ENCODE peak calls at places on chromosome 16, in nine cellular contexts. One of them, this sample, is unnamed.

GRCh38 chr16:50354629-50355456 is 13.9 kb downstream of the BRD7 start:
- DNase-seq in left ventricle myocardium inferior: no peak
- DNase-seq in fibroblast of lung: peak; percentile 53
- DNase-seq in left lung: no peak
- DNase-seq in colonic mucosa: no peak
- DNase-seq in A549: no peak
- DNase-seq in mucosa of descending colon: no peak
- DNase-seq in GM23248: peak; percentile 54
- DNase-seq in cardiac muscle cell: peak; percentile 33
- DNase-seq in this sample: no peak

GRCh38 chr16:48534601-48535340 is 75.2 kb downstream of the N4BP1 start:
- DNase-seq in mucosa of descending colon: no peak
- DNase-seq in cardiac muscle cell: no peak
- DNase-seq in colonic mucosa: no peak
- DNase-seq in left ventricle myocardium inferior: no peak
- DNase-seq in A549: no peak
- DNase-seq in left lung: peak; percentile 29
- DNase-seq in fibroblast of lung: no peak
- DNase-seq in GM23248: no peak
- DNase-seq in this sample: no peak

GRCh38 chr16:17412221-17412620 is 58.5 kb downstream of the XYLT1 start:
- DNase-seq in left ventricle myocardium inferior: no peak
- DNase-seq in left lung: no peak
- DNase-seq in mucosa of descending colon: no peak
- DNase-seq in colonic mucosa: no peak
- DNase-seq in GM23248: peak; percentile 52
- DNase-seq in A549: no peak
- DNase-seq in cardiac muscle cell: no peak
- DNase-seq in fibroblast of lung: peak; percentile 24
- DNase-seq in this sample: no peak

GRCh38 chr16:84924339-84925091 is 86.8 kb downstream of the ZDHHC7 start:
- DNase-seq in A549: no peak
- DNase-seq in colonic mucosa: peak; percentile 63
- DNase-seq in GM23248: no peak
- DNase-seq in fibroblast of lung: peak; percentile 48
- DNase-seq in left lung: no peak
- DNase-seq in cardiac muscle cell: no peak
- DNase-seq in left ventricle myocardium inferior: peak; percentile 76
- DNase-seq in mucosa of descending colon: peak; percentile 67
- DNase-seq in this sample: no peak

GRCh38 chr16:49461517-49461951 is 87.9 kb downstream of the C16orf78 start:
- DNase-seq in GM23248: no peak
- DNase-seq in mucosa of descending colon: no peak
- DNase-seq in A549: no peak
- DNase-seq in colonic mucosa: peak; percentile 11
- DNase-seq in left lung: peak; percentile 18
- DNase-seq in fibroblast of lung: no peak
- DNase-seq in cardiac muscle cell: no peak
- DNase-seq in left ventricle myocardium inferior: no peak
- DNase-seq in this sample: no peak

GRCh38 chr16:53048139-53048915 is 4.4 kb downstream of the CHD9NB start:
- DNase-seq in mucosa of descending colon: peak; percentile 56
- DNase-seq in left lung: no peak
- DNase-seq in fibroblast of lung: no peak
- DNase-seq in colonic mucosa: peak; percentile 70
- DNase-seq in A549: no peak
- DNase-seq in cardiac muscle cell: no peak
- DNase-seq in left ventricle myocardium inferior: no peak
- DNase-seq in GM23248: no peak
- DNase-seq in this sample: no peak

GRCh38 chr16:63682844-63683243 is 1439.0 kb downstream of the CDH11 start:
- DNase-seq in fibroblast of lung: no peak
- DNase-seq in GM23248: no peak
- DNase-seq in left ventricle myocardium inferior: no peak
- DNase-seq in colonic mucosa: no peak
- DNase-seq in A549: no peak
- DNase-seq in cardiac muscle cell: no peak
- DNase-seq in mucosa of descending colon: no peak
- DNase-seq in left lung: no peak
- DNase-seq in this sample: no peak

GRCh38 chr16:30740364-30741251 is 7.6 kb upstream of the PHKG2 start:
- DNase-seq in mucosa of descending colon: peak; percentile 96
- DNase-seq in left lung: peak; percentile 89
- DNase-seq in left ventricle myocardium inferior: peak; percentile 86
- DNase-seq in cardiac muscle cell: no peak
- DNase-seq in colonic mucosa: peak; percentile 97
- DNase-seq in GM23248: peak; percentile 91
- DNase-seq in A549: peak; percentile 92
- DNase-seq in fibroblast of lung: peak; percentile 87
- DNase-seq in this sample: peak; percentile 93

GRCh38 chr16:84686702-84687298 is 13.0 kb upstream of the USP10 start:
- DNase-seq in fibroblast of lung: no peak
- DNase-seq in A549: no peak
- DNase-seq in mucosa of descending colon: no peak
- DNase-seq in colonic mucosa: no peak
- DNase-seq in GM23248: no peak
- DNase-seq in left ventricle myocardium inferior: no peak
- DNase-seq in cardiac muscle cell: peak; percentile 19
- DNase-seq in left lung: no peak
- DNase-seq in this sample: no peak

DNA sequence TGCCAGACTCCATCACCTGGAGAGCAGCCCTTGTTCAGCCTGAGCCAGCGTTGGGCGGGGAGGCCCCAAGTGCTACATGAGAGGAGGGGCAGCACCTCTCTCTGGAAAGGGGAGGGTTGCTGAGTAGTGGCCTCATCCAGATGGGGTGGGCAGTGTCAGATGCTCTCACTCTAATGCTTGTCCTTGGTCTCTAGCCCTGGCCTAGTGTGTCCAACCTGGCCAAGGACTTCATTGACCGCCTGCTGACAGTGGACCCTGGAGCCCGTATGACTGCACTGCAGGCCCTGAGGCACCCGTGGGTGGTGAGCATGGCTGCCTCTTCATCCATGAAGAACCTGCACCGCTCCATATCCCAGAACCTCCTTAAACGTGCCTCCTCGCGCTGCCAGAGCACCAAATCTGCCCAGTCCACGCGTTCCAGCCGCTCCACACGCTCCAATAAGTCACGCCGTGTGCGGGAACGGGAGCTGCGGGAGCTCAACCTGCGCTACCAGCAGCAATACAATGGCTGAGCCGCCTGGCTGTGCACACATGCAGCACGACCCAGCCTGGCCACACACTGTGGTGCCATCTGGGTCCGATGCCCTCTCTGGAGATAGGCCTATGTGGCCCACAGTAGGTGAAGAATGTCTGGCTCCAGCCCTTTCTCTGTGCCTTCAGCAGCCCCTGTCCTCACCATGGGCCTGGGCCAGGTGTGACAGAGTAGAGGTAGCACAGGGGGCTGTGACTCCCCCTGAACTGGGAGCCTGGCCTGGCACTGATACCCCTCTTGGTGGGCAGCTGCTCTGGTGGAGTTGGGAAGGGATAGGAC is 4.3 kb downstream of the CTRL start:
- DNase-seq in mucosa of descending colon: no peak
- DNase-seq in left lung: no peak
- DNase-seq in cardiac muscle cell: no peak
- DNase-seq in GM23248: no peak
- DNase-seq in colonic mucosa: no peak
- DNase-seq in fibroblast of lung: no peak
- DNase-seq in left ventricle myocardium inferior: no peak
- DNase-seq in A549: no peak
- DNase-seq in this sample: no peak
- H3K4me1 ChIP-seq in mucosa of descending colon: no peaks in the 10 kb centered on the region
- H3K4me1 ChIP-seq in left lung: peaks cover 17% of the 10 kb centered on the region
- H3K4me1 ChIP-seq in cardiac muscle cell: peaks cover 22% of the 10 kb centered on the region
- H3K4me1 ChIP-seq in GM23248: no peaks in the 10 kb centered on the region
- H3K4me1 ChIP-seq in colonic mucosa: no peaks in the 10 kb centered on the region
- H3K4me1 ChIP-seq in fibroblast of lung: no peaks in the 10 kb centered on the region
- H3K4me1 ChIP-seq in left ventricle myocardium inferior: peaks cover 54% of the 10 kb centered on the region
- H3K4me1 ChIP-seq in A549: no peaks in the 10 kb centered on the region
- H3K4me1 ChIP-seq in this sample: peaks cover 10% of the 10 kb centered on the region

GRCh38 chr16:86584726-86585721 is 6.7 kb downstream of the FOXL1 start:
- DNase-seq in fibroblast of lung: peak; percentile 69
- DNase-seq in GM23248: peak; percentile 74
- DNase-seq in left lung: no peak
- DNase-seq in A549: no peak
- DNase-seq in cardiac muscle cell: no peak
- DNase-seq in mucosa of descending colon: no peak
- DNase-seq in colonic mucosa: no peak
- DNase-seq in left ventricle myocardium inferior: no peak
- DNase-seq in this sample: no peak

GRCh38 chr16:86584071-86584685 is 5.8 kb downstream of the FOXL1 start:
- DNase-seq in A549: no peak
- DNase-seq in fibroblast of lung: no peak
- DNase-seq in mucosa of descending colon: no peak
- DNase-seq in colonic mucosa: no peak
- DNase-seq in cardiac muscle cell: no peak
- DNase-seq in left ventricle myocardium inferior: no peak
- DNase-seq in left lung: no peak
- DNase-seq in GM23248: no peak
- DNase-seq in this sample: no peak

GRCh38 chr16:86581458-86581857 is 3.1 kb downstream of the FOXL1 start:
- DNase-seq in GM23248: peak; percentile 59
- DNase-seq in cardiac muscle cell: no peak
- DNase-seq in fibroblast of lung: no peak
- DNase-seq in mucosa of descending colon: no peak
- DNase-seq in colonic mucosa: no peak
- DNase-seq in A549: no peak
- DNase-seq in left ventricle myocardium inferior: no peak
- DNase-seq in left lung: no peak
- DNase-seq in this sample: no peak

GRCh38 chr16:86587487-86587886 is 9.1 kb downstream of the FOXL1 start:
- DNase-seq in mucosa of descending colon: no peak
- DNase-seq in left ventricle myocardium inferior: no peak
- DNase-seq in left lung: no peak
- DNase-seq in A549: no peak
- DNase-seq in colonic mucosa: no peak
- DNase-seq in fibroblast of lung: no peak
- DNase-seq in GM23248: no peak
- DNase-seq in cardiac muscle cell: no peak
- DNase-seq in this sample: no peak

GRCh38 chr16:86585821-86586611 is 7.7 kb downstream of the FOXL1 start:
- DNase-seq in left ventricle myocardium inferior: no peak
- DNase-seq in cardiac muscle cell: no peak
- DNase-seq in A549: no peak
- DNase-seq in left lung: no peak
- DNase-seq in GM23248: peak; percentile 94
- DNase-seq in mucosa of descending colon: no peak
- DNase-seq in fibroblast of lung: peak; percentile 91
- DNase-seq in colonic mucosa: no peak
- DNase-seq in this sample: no peak
- H3K4me3 ChIP-seq in left ventricle myocardium inferior: no peak overlapping the region
- H3K4me3 ChIP-seq in cardiac muscle cell: no peak overlapping the region
- H3K4me3 ChIP-seq in A549: no peak overlapping the region
- H3K4me3 ChIP-seq in left lung: no peak overlapping the region
- H3K4me3 ChIP-seq in GM23248: peak overlapping the region; percentile 36
- H3K4me3 ChIP-seq in mucosa of descending colon: no peak overlapping the region
- H3K4me3 ChIP-seq in fibroblast of lung: no peak overlapping the region
- H3K4me3 ChIP-seq in colonic mucosa: no peak overlapping the region
- H3K4me3 ChIP-seq in this sample: no peak overlapping the region

GRCh38 chr16:21646091-21646490 is 6.3 kb downstream of the IGSF6 start:
- DNase-seq in left lung: no peak
- DNase-seq in cardiac muscle cell: no peak
- DNase-seq in mucosa of descending colon: no peak
- DNase-seq in fibroblast of lung: no peak
- DNase-seq in colonic mucosa: no peak
- DNase-seq in GM23248: peak; percentile 41
- DNase-seq in A549: no peak
- DNase-seq in left ventricle myocardium inferior: no peak
- DNase-seq in this sample: no peak
- H3K4me1 ChIP-seq in left lung: peaks cover 88% of the 10 kb centered on the region
- H3K4me1 ChIP-seq in cardiac muscle cell: no peaks in the 10 kb centered on the region
- H3K4me1 ChIP-seq in mucosa of descending colon: peaks cover 9% of the 10 kb centered on the region
- H3K4me1 ChIP-seq in fibroblast of lung: no peaks in the 10 kb centered on the region
- H3K4me1 ChIP-seq in colonic mucosa: peaks cover 5% of the 10 kb centered on the region
- H3K4me1 ChIP-seq in GM23248: peaks cover 42% of the 10 kb centered on the region
- H3K4me1 ChIP-seq in A549: no peaks in the 10 kb centered on the region
- H3K4me1 ChIP-seq in left ventricle myocardium inferior: peaks cover 40% of the 10 kb centered on the region
- H3K4me1 ChIP-seq in this sample: peaks cover 37% of the 10 kb centered on the region

GRCh38 chr16:88649924-88650748 is 717 bp downstream of the CYBA start:
- DNase-seq in left ventricle myocardium inferior: peak; percentile 47
- DNase-seq in colonic mucosa: peak; percentile 65
- DNase-seq in left lung: peak; percentile 71
- DNase-seq in GM23248: peak; percentile 67
- DNase-seq in mucosa of descending colon: peak; percentile 63
- DNase-seq in fibroblast of lung: no peak
- DNase-seq in A549: no peak
- DNase-seq in cardiac muscle cell: peak; percentile 40
- DNase-seq in this sample: peak; percentile 84

GRCh38 chr16:88650749-88651275 is at the start of gene CYBA:
- DNase-seq in mucosa of descending colon: peak; percentile 87
- DNase-seq in colonic mucosa: peak; percentile 88
- DNase-seq in A549: peak; percentile 87
- DNase-seq in cardiac muscle cell: peak; percentile 65
- DNase-seq in GM23248: peak; percentile 72
- DNase-seq in left lung: peak; percentile 90
- DNase-seq in left ventricle myocardium inferior: peak; percentile 82
- DNase-seq in fibroblast of lung: peak; percentile 26
- DNase-seq in this sample: peak; percentile 89

GRCh38 chr16:88651276-88651988 is 579 bp upstream of the CYBA start:
- DNase-seq in GM23248: no peak
- DNase-seq in fibroblast of lung: no peak
- DNase-seq in A549: no peak
- DNase-seq in colonic mucosa: peak; percentile 70
- DNase-seq in cardiac muscle cell: no peak
- DNase-seq in mucosa of descending colon: peak; percentile 59
- DNase-seq in left lung: peak; percentile 74
- DNase-seq in left ventricle myocardium inferior: peak; percentile 48
- DNase-seq in this sample: peak; percentile 69

GRCh38 chr16:88647178-88648070 is 3.4 kb downstream of the CYBA start:
- DNase-seq in colonic mucosa: no peak
- DNase-seq in fibroblast of lung: no peak
- DNase-seq in A549: no peak
- DNase-seq in left ventricle myocardium inferior: no peak
- DNase-seq in mucosa of descending colon: no peak
- DNase-seq in left lung: no peak
- DNase-seq in GM23248: no peak
- DNase-seq in cardiac muscle cell: no peak
- DNase-seq in this sample: no peak

GRCh38 chr16:88649195-88649923 is 1.5 kb downstream of the CYBA start:
- DNase-seq in colonic mucosa: no peak
- DNase-seq in fibroblast of lung: no peak
- DNase-seq in cardiac muscle cell: no peak
- DNase-seq in GM23248: no peak
- DNase-seq in left ventricle myocardium inferior: no peak
- DNase-seq in A549: no peak
- DNase-seq in mucosa of descending colon: no peak
- DNase-seq in left lung: no peak
- DNase-seq in this sample: peak; percentile 65
- H3K4me3 ChIP-seq in colonic mucosa: peak overlapping the region; percentile 86
- H3K4me3 ChIP-seq in fibroblast of lung: no peak overlapping the region
- H3K4me3 ChIP-seq in cardiac muscle cell: no peak overlapping the region
- H3K4me3 ChIP-seq in GM23248: peak overlapping the region; percentile 83
- H3K4me3 ChIP-seq in left ventricle myocardium inferior: peak overlapping the region; percentile 89
- H3K4me3 ChIP-seq in A549: peak overlapping the region; percentile 94
- H3K4me3 ChIP-seq in mucosa of descending colon: no peak overlapping the region
- H3K4me3 ChIP-seq in left lung: peak overlapping the region; percentile 78
- H3K4me3 ChIP-seq in this sample: peak overlapping the region; percentile 78

GRCh38 chr16:10878644-10879498 is 1.9 kb downstream of the CIITA start:
- DNase-seq in A549: no peak
- DNase-seq in fibroblast of lung: peak; percentile 15
- DNase-seq in cardiac muscle cell: no peak
- DNase-seq in mucosa of descending colon: peak; percentile 50
- DNase-seq in colonic mucosa: peak; percentile 67
- DNase-seq in left lung: peak; percentile 87
- DNase-seq in GM23248: peak; percentile 69
- DNase-seq in left ventricle myocardium inferior: peak; percentile 51
- DNase-seq in this sample: peak; percentile 86
- H3K4me1 ChIP-seq in A549: no peaks in the 10 kb centered on the region
- H3K4me1 ChIP-seq in fibroblast of lung: peaks cover 9% of the 10 kb centered on the region
- H3K4me1 ChIP-seq in cardiac muscle cell: no peaks in the 10 kb centered on the region
- H3K4me1 ChIP-seq in mucosa of descending colon: peaks cover 9% of the 10 kb centered on the region
- H3K4me1 ChIP-seq in colonic mucosa: peaks cover 5% of the 10 kb centered on the region
- H3K4me1 ChIP-seq in left lung: peaks cover 81% of the 10 kb centered on the region
- H3K4me1 ChIP-seq in GM23248: peaks cover 9% of the 10 kb centered on the region
- H3K4me1 ChIP-seq in left ventricle myocardium inferior: peaks cover 51% of the 10 kb centered on the region
- H3K4me1 ChIP-seq in this sample: peaks cover 35% of the 10 kb centered on the region